ENCODE peak calls at places on chromosomes 7 and 10, in five cellular contexts. One of them, this sample, is unnamed.

GRCh38 chr10:4646546-4646945 is 179.5 kb upstream of the AKR1E2 start:
- DNase-seq in H9: no peak
- DNase-seq in neuronal stem cell: no peak
- DNase-seq in H1: no peak
- DNase-seq in trophoblast cell: no peak
- DNase-seq in this sample: peak; percentile 50

GRCh38 chr10:132564690-132565089 is 27.1 kb downstream of the INPP5A start:
- DNase-seq in H9: no peak
- DNase-seq in neuronal stem cell: no peak
- DNase-seq in H1: no peak
- DNase-seq in trophoblast cell: no peak
- DNase-seq in this sample: no peak

GRCh38 chr10:77036993-77037734 is 600.4 kb downstream of the KCNMA1 start:
- DNase-seq in H9: peak; percentile 62
- DNase-seq in neuronal stem cell: peak; percentile 56
- DNase-seq in H1: peak; percentile 65
- DNase-seq in trophoblast cell: peak; percentile 4
- DNase-seq in this sample: peak; percentile 13

GRCh38 chr7:7265057-7265456 is 82.7 kb downstream of the C1GALT1 start:
- DNase-seq in H9: no peak
- DNase-seq in neuronal stem cell: no peak
- DNase-seq in H1: no peak
- DNase-seq in trophoblast cell: no peak
- DNase-seq in this sample: peak; percentile 38

GRCh38 chr10:60208676-60209269 is 180.9 kb downstream of the ANK3 start:
- DNase-seq in H9: no peak
- DNase-seq in neuronal stem cell: peak; percentile 12
- DNase-seq in H1: no peak
- DNase-seq in trophoblast cell: no peak
- DNase-seq in this sample: peak; percentile 56

GRCh38 chr7:31065021-31065593 is 13.0 kb downstream of the ADCYAP1R1 start:
- DNase-seq in H9: no peak
- DNase-seq in neuronal stem cell: no peak
- DNase-seq in H1: no peak
- DNase-seq in trophoblast cell: no peak
- DNase-seq in this sample: no peak

GRCh38 chr7:9127901-9128300 is 694.5 kb downstream of the NXPH1 start:
- DNase-seq in H9: no peak
- DNase-seq in neuronal stem cell: no peak
- DNase-seq in H1: no peak
- DNase-seq in trophoblast cell: no peak
- DNase-seq in this sample: no peak

GRCh38 chr7:33053716-33054115 is 8.9 kb downstream of the NT5C3A start:
- DNase-seq in H9: no peak
- DNase-seq in neuronal stem cell: no peak
- DNase-seq in H1: no peak
- DNase-seq in trophoblast cell: no peak
- DNase-seq in this sample: no peak

GRCh38 chr10:114166053-114166452 is 8.0 kb downstream of the CCDC186 start:
- DNase-seq in H9: no peak
- DNase-seq in neuronal stem cell: no peak
- DNase-seq in H1: no peak
- DNase-seq in trophoblast cell: peak; percentile 44
- DNase-seq in this sample: no peak

GRCh38 chr10:26802527-26802926 is 58.2 kb downstream of the ABI1 start:
- DNase-seq in H9: no peak
- DNase-seq in neuronal stem cell: no peak
- DNase-seq in H1: no peak
- DNase-seq in trophoblast cell: no peak
- DNase-seq in this sample: no peak

DNA sequence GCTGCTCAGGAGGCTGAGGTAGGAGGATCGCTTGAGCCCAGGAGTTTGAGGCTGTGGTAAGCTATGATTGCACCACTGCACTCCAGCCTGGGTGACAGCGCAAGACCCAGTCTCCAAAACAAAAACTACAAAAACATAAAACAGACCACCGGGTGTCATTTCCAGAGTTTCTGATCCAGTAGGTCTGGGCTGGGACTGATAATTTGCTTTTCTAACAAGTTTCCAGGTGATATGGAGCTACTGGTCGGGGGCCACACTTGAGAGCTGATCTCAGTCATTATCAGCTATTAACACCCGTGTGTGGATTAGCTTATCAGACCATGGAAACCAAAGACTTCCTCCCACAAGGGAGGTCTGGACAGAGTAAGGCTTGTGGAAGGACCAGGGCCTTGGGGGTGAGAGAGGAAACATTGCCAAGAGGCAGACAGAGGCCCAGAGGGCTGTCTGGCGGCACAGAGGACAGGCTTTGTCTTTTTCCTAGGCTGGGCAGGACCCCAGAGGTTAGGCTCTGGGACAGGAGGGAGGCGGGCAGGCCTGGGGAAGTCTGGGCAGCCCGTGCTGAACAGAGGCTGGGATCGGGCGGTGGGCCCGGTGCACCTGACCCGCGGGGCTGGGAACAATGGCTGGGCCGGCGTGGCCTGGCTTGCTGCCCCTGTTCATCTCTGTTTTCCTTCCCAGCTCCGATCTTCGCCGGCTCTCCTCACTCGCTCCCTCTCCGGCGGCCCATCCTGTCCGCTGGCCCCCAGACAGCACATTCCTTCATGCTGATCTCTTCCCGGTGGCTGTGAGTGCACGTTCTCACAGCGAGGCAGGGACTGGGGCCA is 25.2 kb downstream of the TMEM270 start:
- DNase-seq in H9: peak; percentile 60
- DNase-seq in neuronal stem cell: no peak
- DNase-seq in H1: no peak
- DNase-seq in trophoblast cell: no peak
- DNase-seq in this sample: no peak
- H4K8ac ChIP-seq in H9: no peak overlapping the region
- H4K8ac ChIP-seq in neuronal stem cell: peak overlapping the region; percentile 29
- H4K8ac ChIP-seq in H1: peak overlapping the region; percentile 75
- H4K8ac ChIP-seq in trophoblast cell: peak overlapping the region; percentile 8
- H4K8ac ChIP-seq in this sample: no peak overlapping the region

DNA sequence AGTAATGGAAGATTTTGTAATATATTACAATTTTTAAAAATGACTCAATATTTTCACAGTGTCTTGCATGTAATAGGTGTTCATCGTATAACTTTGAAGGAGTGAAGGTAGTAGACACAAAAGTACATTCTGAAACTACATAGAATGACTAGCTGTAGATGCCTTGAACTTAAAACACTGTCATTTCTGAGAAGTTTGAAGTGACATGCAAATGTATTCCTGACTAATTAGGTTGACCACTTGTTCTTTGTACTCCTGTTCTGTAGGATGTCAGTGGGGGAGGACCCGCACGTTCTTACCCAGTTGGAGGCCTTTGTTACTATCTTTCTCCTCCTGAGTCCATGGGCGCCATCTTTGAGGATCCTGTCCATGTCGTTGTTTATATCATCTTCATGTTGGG is 31.2 kb downstream of the SEC61A2 start:
- DNase-seq in H9: no peak
- DNase-seq in neuronal stem cell: no peak
- DNase-seq in H1: no peak
- DNase-seq in trophoblast cell: no peak
- DNase-seq in this sample: no peak
- H2BK12ac ChIP-seq in H9: no peak overlapping the region
- H2BK12ac ChIP-seq in neuronal stem cell: no peak overlapping the region
- H2BK12ac ChIP-seq in H1: no peak overlapping the region
- H2BK12ac ChIP-seq in trophoblast cell: no peak overlapping the region
- H2BK12ac ChIP-seq in this sample: no peak overlapping the region

GRCh38 chr10:13944901-13945300 is 358.1 kb downstream of the PRPF18 start:
- DNase-seq in H9: no peak
- DNase-seq in neuronal stem cell: no peak
- DNase-seq in H1: no peak
- DNase-seq in trophoblast cell: no peak
- DNase-seq in this sample: no peak

GRCh38 chr10:13943735-13944398 is 357.1 kb downstream of the PRPF18 start:
- DNase-seq in H9: no peak
- DNase-seq in neuronal stem cell: no peak
- DNase-seq in H1: peak; percentile 63
- DNase-seq in trophoblast cell: no peak
- DNase-seq in this sample: no peak

GRCh38 chr10:13942030-13942429 is 355.3 kb downstream of the PRPF18 start:
- DNase-seq in H9: no peak
- DNase-seq in neuronal stem cell: no peak
- DNase-seq in H1: no peak
- DNase-seq in trophoblast cell: no peak
- DNase-seq in this sample: no peak

GRCh38 chr10:13949844-13950542 is 363.2 kb downstream of the PRPF18 start:
- DNase-seq in H9: no peak
- DNase-seq in neuronal stem cell: no peak
- DNase-seq in H1: no peak
- DNase-seq in trophoblast cell: peak; percentile 86
- DNase-seq in this sample: peak; percentile 68

DNA sequence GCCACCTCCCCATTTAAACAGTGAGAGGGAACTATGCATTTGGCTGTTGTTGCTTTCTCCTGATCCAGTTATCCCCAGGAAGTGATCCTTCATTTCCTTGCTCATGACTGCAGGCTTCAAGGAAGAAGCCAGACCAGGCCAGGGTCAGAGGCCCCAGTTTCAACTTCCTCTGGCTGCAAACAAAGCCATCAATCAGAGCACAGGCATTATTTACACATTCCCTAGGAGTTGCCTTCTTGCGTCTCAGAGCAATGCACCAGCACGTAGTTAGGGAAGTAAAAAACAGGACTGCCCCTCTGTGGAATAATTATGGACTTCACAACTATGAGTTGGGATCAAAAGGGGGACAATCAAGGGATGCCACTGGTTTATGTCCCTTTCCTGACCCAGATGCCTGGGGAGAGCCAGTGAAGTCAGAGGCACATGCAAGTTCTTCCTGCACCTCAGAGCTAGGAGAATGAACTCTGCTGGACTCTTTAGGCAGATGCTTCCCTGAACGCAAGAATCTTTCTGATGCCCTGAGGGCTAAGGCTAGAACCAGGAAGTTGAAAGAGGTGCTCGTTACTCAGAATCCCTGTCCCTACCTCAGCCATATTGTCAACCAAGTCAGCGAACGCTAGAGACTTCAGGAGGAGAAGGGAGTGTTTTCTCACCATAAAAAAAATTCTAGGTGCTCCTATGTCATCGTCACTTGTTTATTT is 359.1 kb downstream of the PRPF18 start:
- DNase-seq in H9: no peak
- DNase-seq in neuronal stem cell: no peak
- DNase-seq in H1: no peak
- DNase-seq in trophoblast cell: peak; percentile 27
- DNase-seq in this sample: peak; percentile 89
- H4K8ac ChIP-seq in H9: no peak overlapping the region
- H4K8ac ChIP-seq in neuronal stem cell: no peak overlapping the region
- H4K8ac ChIP-seq in H1: no peak overlapping the region
- H4K8ac ChIP-seq in trophoblast cell: peak overlapping the region; percentile 62
- H4K8ac ChIP-seq in this sample: peak overlapping the region; percentile 94

DNA sequence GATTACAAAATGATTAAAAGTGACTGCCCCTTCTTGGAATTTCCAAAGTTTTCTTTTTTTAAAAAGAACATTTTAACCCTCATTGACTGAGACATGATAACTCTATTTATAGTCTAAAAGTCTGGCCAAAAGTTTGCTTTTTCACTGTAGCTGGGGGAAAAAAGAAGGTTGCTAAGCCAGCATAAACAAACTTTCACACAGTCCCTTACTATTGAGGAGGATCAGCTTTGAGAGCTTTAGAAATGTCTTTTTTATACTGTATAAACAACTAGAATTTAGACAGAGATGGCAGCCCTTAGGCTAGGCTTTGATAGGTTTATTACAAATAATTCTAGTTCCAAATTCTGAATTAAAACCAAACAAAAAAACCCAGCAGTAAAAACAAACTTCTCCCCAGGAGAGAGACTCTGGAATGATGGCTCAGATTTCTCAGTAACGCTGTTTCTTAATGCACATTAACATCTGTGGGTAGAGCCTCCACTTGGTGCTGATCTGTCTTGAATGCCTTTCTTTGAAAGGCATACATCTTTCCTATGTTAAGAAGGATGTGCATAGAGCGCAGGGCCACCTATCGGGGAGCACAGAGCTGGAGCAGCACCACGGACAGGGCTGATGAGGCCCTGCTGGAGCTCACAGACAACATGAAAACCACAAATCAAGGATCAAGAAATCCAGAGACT is 100.9 kb upstream of the PDLIM1 start:
- DNase-seq in H9: peak; percentile 67
- DNase-seq in neuronal stem cell: peak; percentile 21
- DNase-seq in H1: no peak
- DNase-seq in trophoblast cell: no peak
- DNase-seq in this sample: peak; percentile 48
- H2BK12ac ChIP-seq in H9: no peak overlapping the region
- H2BK12ac ChIP-seq in neuronal stem cell: no peak overlapping the region
- H2BK12ac ChIP-seq in H1: no peak overlapping the region
- H2BK12ac ChIP-seq in trophoblast cell: no peak overlapping the region
- H2BK12ac ChIP-seq in this sample: no peak overlapping the region

DNA sequence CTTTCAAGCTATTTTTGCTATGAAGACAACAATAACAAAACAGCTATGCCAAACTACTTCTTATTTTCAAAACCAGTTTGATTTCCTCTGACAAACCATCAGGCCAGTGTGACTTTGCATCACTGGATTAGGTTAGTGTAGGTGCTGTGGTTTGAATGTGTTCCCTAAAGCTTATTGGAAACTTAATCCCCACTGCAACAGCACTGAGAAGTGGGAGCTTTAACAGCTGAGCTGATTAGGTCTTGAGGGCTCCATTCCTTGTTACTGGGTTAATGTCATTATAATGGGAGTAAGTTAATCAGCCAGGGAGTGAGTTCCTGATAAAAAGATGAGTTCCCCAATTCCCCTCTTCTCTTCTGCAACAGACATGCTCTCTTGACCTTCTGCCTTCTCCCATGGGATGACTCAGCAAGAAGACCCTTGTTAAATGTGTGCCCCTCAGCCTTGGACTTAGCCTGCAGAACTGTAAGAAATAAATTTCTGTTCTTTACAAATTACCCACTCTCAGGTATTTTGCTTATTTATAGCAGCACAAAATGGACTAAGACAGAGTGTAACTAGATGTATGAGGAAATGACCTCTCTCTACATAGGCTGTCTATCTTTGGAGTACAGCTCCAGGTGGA is 186.8 kb downstream of the CTTNBP2 start:
- DNase-seq in H9: no peak
- DNase-seq in neuronal stem cell: no peak
- DNase-seq in H1: no peak
- DNase-seq in trophoblast cell: no peak
- DNase-seq in this sample: no peak
- H4K8ac ChIP-seq in H9: no peak overlapping the region
- H4K8ac ChIP-seq in neuronal stem cell: no peak overlapping the region
- H4K8ac ChIP-seq in H1: no peak overlapping the region
- H4K8ac ChIP-seq in trophoblast cell: no peak overlapping the region
- H4K8ac ChIP-seq in this sample: no peak overlapping the region

GRCh38 chr10:120982507-120982906 is 131.3 kb downstream of the WDR11 start:
- DNase-seq in H9: no peak
- DNase-seq in neuronal stem cell: no peak
- DNase-seq in H1: no peak
- DNase-seq in trophoblast cell: no peak
- DNase-seq in this sample: no peak
- H2BK12ac ChIP-seq in H9: no peak overlapping the region
- H2BK12ac ChIP-seq in neuronal stem cell: no peak overlapping the region
- H2BK12ac ChIP-seq in H1: no peak overlapping the region
- H2BK12ac ChIP-seq in trophoblast cell: peak overlapping the region; percentile 77
- H2BK12ac ChIP-seq in this sample: no peak overlapping the region

DNA sequence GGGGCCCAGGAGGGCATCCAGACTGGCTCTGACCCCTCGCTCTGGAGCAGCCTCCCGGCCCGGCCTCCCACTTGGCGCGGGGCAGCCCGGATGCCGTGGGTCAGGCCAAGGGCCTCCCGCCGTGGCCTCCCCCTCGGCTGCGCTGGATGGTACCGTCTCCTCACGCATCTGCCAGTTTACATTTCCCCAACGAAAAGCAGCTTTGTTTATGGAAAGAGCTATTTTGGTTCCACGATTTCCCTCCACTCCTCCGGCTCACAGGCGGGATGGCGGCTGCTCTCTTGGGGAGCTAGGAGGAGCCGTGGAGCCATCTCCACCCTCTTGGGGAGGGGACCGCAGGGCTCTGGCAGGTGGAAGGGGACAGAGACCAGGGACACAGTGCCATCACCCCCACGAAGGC is 93.2 kb upstream of the MYL10 start:
- DNase-seq in H9: no peak
- DNase-seq in neuronal stem cell: no peak
- DNase-seq in H1: no peak
- DNase-seq in trophoblast cell: no peak
- DNase-seq in this sample: peak; percentile 70
- H4K8ac ChIP-seq in H9: no peak overlapping the region
- H4K8ac ChIP-seq in neuronal stem cell: no peak overlapping the region
- H4K8ac ChIP-seq in H1: peak overlapping the region; percentile 86
- H4K8ac ChIP-seq in trophoblast cell: no peak overlapping the region
- H4K8ac ChIP-seq in this sample: no peak overlapping the region

This sample was measured in mesenchymal stem cell.